ENCODE peak calls at places on chromosomes 13 and 19, in six cellular contexts. D, J, C, A, M and F are unnamed samples.

GRCh38 chr13:24709186-24709913 is 29.1 kb downstream of the ATP12A start:
- DNase-seq in D (no peak), J (peak; percentile 64), C (no peak), A (peak; percentile 47), M (no peak), F (no peak)

GRCh38 chr19:23071087-23071511 is 45.7 kb upstream of the ZNF730 start:
- DNase-seq in D (no peak), J (no peak), C (no peak), A (no peak), M (no peak), F (no peak)

GRCh38 chr13:99916366-99917103 is 55.0 kb downstream of the ZIC5 start:
- DNase-seq in D (peak; percentile 75), J (no peak), C (peak; percentile 73), A (peak; percentile 30), M (peak; percentile 3), F (peak; percentile 78)

GRCh38 chr13:75173457-75174356 is 308.3 kb downstream of the TBC1D4 start:
- DNase-seq in D (no peak), J (no peak), C (no peak), A (no peak), M (no peak), F (no peak)

GRCh38 chr13:26923824-26924605 is 163.4 kb upstream of the GPR12 start:
- DNase-seq in D (no peak), J (no peak), C (no peak), A (no peak), M (no peak), F (no peak)

GRCh38 chr19:8445488-8446001 is 770 bp downstream of the HNRNPM start:
- DNase-seq in D (peak; percentile 55), J (peak; percentile 1), C (peak; percentile 43), A (peak; percentile 18), M (peak; percentile 26), F (no peak)

GRCh38 chr13:69641773-69642172 is 465.9 kb upstream of the ATXN8OS start:
- DNase-seq in D (no peak), J (no peak), C (no peak), A (no peak), M (no peak), F (no peak)

GRCh38 chr19:7908078-7908699 is 4.5 kb downstream of the MAP2K7 start:
- DNase-seq in D (no peak), J (no peak), C (no peak), A (no peak), M (no peak), F (no peak)

GRCh38 chr19:35509861-35510625 is 3.4 kb downstream of the DMKN start:
- DNase-seq in D (peak; percentile 29), J (peak; percentile 40), C (peak; percentile 70), A (peak; percentile 69), M (peak; percentile 98), F (peak; percentile 61)

GRCh38 chr13:100986571-100986970 is 312.0 kb upstream of the TMTC4 start:
- DNase-seq in D (no peak), J (no peak), C (no peak), A (no peak), M (no peak), F (no peak)

GRCh38 chr19:33446918-33447293 is 73.4 kb downstream of the CEBPG start:
- DNase-seq in D (no peak), J (no peak), C (no peak), A (no peak), M (no peak), F (no peak)

GRCh38 chr19:46229442-46229841 is at the start of gene IGFL1:
- DNase-seq in D (no peak), J (no peak), C (no peak), A (no peak), M (no peak), F (no peak)

GRCh38 chr13:62171697-62172096 is 756.0 kb upstream of the PCDH20 start:
- DNase-seq in D (no peak), J (no peak), C (no peak), A (no peak), M (no peak), F (no peak)

GRCh38 chr13:40637644-40638043 is 28.8 kb downstream of the FOXO1 start:
- DNase-seq in D (no peak), J (no peak), C (no peak), A (no peak), M (no peak), F (no peak)

GRCh38 chr19:44772969-44773368 is 4.7 kb upstream of the CBLC start:
- DNase-seq in D (no peak), J (no peak), C (no peak), A (no peak), M (no peak), F (no peak)

GRCh38 chr19:38718747-38719543 is 25.3 kb downstream of the CAPN12 start:
- DNase-seq in D (no peak), J (no peak), C (no peak), A (no peak), M (peak; percentile 77), F (no peak)

GRCh38 chr19:30651691-30652090 is 279.5 kb downstream of the ZNF536 start:
- DNase-seq in D (no peak), J (no peak), C (no peak), A (no peak), M (no peak), F (no peak)

GRCh38 chr13:35720690-35721554 is 244.4 kb upstream of the MAB21L1 start:
- DNase-seq in D (peak; percentile 52), J (no peak), C (peak; percentile 50), A (no peak), M (peak; percentile 58), F (peak; percentile 6)

GRCh38 chr13:102729560-102730275 is 34.9 kb upstream of the METTL21C start:
- DNase-seq in D (peak; percentile 43), J (no peak), C (peak; percentile 58), A (no peak), M (no peak), F (peak; percentile 63)

GRCh38 chr13:72458701-72459100 is 268.7 kb downstream of the MZT1 start:
- DNase-seq in D (no peak), J (no peak), C (no peak), A (no peak), M (peak; percentile 1), F (peak; percentile 29)

GRCh38 chr13:31018511-31018910 is 86.1 kb downstream of the TEX26 start:
- DNase-seq in D (no peak), J (no peak), C (no peak), A (no peak), M (no peak), F (no peak)